ENCODE peak calls at places on chromosome 1, in nine cellular contexts. B, D, Y, U, G, I, X, Q and P are unnamed samples.

GRCh38 chr1:245026252-245026651 is 128.5 kb upstream of the KIF26B start:
- DNase-seq in B (no peak), D (no peak), Y (no peak), U (no peak), G (no peak), I (no peak), X (no peak), Q (no peak), P (no peak)

GRCh38 chr1:88973520-88974137 is 18.8 kb downstream of the KYAT3 start:
- DNase-seq in B (peak), D (peak), Y (no peak), U (no peak), G (peak), I (no peak), X (no peak), Q (no peak), P (no peak)

GRCh38 chr1:201732351-201732750 is 96.6 kb upstream of the IPO9 start:
- DNase-seq in B (peak), D (no peak), Y (no peak), U (no peak), G (no peak), I (no peak), X (no peak), Q (no peak), P (no peak)

GRCh38 chr1:211548321-211549091 is 30.5 kb downstream of the SLC30A1 start:
- DNase-seq in B (no peak), D (no peak), Y (no peak), U (no peak), G (no peak), I (no peak), X (no peak), Q (no peak), P (peak)

GRCh38 chr1:56411484-56412180 is 167.7 kb downstream of the PLPP3 start:
- DNase-seq in B (peak), D (no peak), Y (peak), U (no peak), G (no peak), I (no peak), X (no peak), Q (peak), P (peak)

GRCh38 chr1:228340686-228341449 is 65.8 kb downstream of the TRIM11 start:
- DNase-seq in B (no peak), D (no peak), Y (peak), U (no peak), G (no peak), I (no peak), X (no peak), Q (peak), P (no peak)

GRCh38 chr1:15246960-15247614 is at the start of gene FHAD1:
- DNase-seq in B (peak), D (peak), Y (peak), U (no peak), G (peak), I (peak), X (no peak), Q (peak), P (no peak)

GRCh38 chr1:190478193-190479007 is 736 bp upstream of the BRINP3 start:
- DNase-seq in B (peak), D (peak), Y (no peak), U (no peak), G (peak), I (no peak), X (no peak), Q (no peak), P (peak)

GRCh38 chr1:70509996-70510876 is 99.2 kb downstream of the CTH start:
- DNase-seq in B (peak), D (peak), Y (no peak), U (no peak), G (peak), I (no peak), X (peak), Q (peak), P (no peak)

GRCh38 chr1:229223498-229223897 is 47.4 kb upstream of the RAB4A start:
- DNase-seq in B (no peak), D (no peak), Y (peak), U (no peak), G (no peak), I (no peak), X (no peak), Q (no peak), P (no peak)

GRCh38 chr1:112674440-112674985 is at the start of gene MOV10:
- DNase-seq in B (peak), D (peak), Y (peak), U (peak), G (peak), I (peak), X (peak), Q (peak), P (peak)

GRCh38 chr1:201877877-201878339 is 10.8 kb upstream of the SHISA4 start:
- DNase-seq in B (peak), D (peak), Y (peak), U (no peak), G (peak), I (no peak), X (no peak), Q (no peak), P (peak)

GRCh38 chr1:40382110-40382464 is 8.6 kb downstream of the SMAP2 start:
- DNase-seq in B (peak), D (no peak), Y (no peak), U (no peak), G (no peak), I (no peak), X (peak), Q (no peak), P (no peak)

GRCh38 chr1:40384413-40384762 is 10.9 kb downstream of the SMAP2 start:
- DNase-seq in B (no peak), D (no peak), Y (peak), U (no peak), G (no peak), I (no peak), X (no peak), Q (no peak), P (no peak)

GRCh38 chr1:40382601-40383000 is 9.1 kb downstream of the SMAP2 start:
- DNase-seq in B (no peak), D (no peak), Y (peak), U (no peak), G (no peak), I (no peak), X (peak), Q (no peak), P (no peak)

GRCh38 chr1:40383488-40384412 is 10.2 kb downstream of the SMAP2 start:
- DNase-seq in B (peak), D (no peak), Y (peak), U (no peak), G (no peak), I (no peak), X (peak), Q (no peak), P (no peak)

DNA sequence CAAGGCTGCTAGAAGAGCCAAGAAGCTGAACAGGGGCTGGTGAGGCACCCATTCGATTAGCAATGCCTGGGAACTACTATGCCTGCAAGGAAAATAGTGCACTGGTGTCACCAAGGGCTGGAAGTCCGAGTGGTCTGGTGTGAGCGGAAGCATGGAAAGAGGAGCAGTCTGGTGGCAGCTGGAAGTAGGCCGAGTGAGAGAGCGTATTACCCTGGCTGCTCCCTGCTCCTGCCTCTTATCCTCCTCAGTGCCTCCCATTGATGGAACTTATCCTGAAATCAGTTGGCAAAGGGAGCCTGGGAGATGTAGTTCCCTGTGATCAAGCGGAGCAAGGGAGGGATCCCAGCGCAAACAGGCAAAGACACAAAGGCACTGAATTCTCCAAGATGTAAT is 9.6 kb downstream of the SMAP2 start:
- DNase-seq in B (no peak), D (no peak), Y (peak), U (no peak), G (no peak), I (no peak), X (no peak), Q (no peak), P (peak)
- H3K27ac ChIP-seq in B (no peak), D (no peak), Y (peak), U (peak), G (no peak), I (peak), X (peak), Q (no peak), P (peak)

GRCh38 chr1:93635614-93636543 is 45.8 kb downstream of the BCAR3 start:
- DNase-seq in B (no peak), D (no peak), Y (no peak), U (no peak), G (no peak), I (no peak), X (no peak), Q (no peak), P (no peak)
- H3K27ac ChIP-seq in B (no peak), D (no peak), Y (no peak), U (no peak), G (no peak), I (no peak), X (no peak), Q (no peak), P (peak)

GRCh38 chr1:147083919-147084272 is 88.4 kb downstream of the PRKAB2 start:
- DNase-seq in B (no peak), D (no peak), Y (no peak), U (no peak), G (no peak), I (no peak), X (no peak), Q (no peak), P (no peak)

GRCh38 chr1:147080671-147081394 is 91.4 kb downstream of the PRKAB2 start:
- DNase-seq in B (no peak), D (no peak), Y (no peak), U (no peak), G (no peak), I (no peak), X (no peak), Q (no peak), P (no peak)

GRCh38 chr1:147080013-147080661 is 92.1 kb downstream of the PRKAB2 start:
- DNase-seq in B (peak), D (no peak), Y (peak), U (no peak), G (no peak), I (no peak), X (no peak), Q (no peak), P (no peak)

GRCh38 chr1:147086129-147086528 is 86.1 kb downstream of the PRKAB2 start:
- DNase-seq in B (no peak), D (no peak), Y (no peak), U (no peak), G (no peak), I (no peak), X (no peak), Q (no peak), P (no peak)

DNA sequence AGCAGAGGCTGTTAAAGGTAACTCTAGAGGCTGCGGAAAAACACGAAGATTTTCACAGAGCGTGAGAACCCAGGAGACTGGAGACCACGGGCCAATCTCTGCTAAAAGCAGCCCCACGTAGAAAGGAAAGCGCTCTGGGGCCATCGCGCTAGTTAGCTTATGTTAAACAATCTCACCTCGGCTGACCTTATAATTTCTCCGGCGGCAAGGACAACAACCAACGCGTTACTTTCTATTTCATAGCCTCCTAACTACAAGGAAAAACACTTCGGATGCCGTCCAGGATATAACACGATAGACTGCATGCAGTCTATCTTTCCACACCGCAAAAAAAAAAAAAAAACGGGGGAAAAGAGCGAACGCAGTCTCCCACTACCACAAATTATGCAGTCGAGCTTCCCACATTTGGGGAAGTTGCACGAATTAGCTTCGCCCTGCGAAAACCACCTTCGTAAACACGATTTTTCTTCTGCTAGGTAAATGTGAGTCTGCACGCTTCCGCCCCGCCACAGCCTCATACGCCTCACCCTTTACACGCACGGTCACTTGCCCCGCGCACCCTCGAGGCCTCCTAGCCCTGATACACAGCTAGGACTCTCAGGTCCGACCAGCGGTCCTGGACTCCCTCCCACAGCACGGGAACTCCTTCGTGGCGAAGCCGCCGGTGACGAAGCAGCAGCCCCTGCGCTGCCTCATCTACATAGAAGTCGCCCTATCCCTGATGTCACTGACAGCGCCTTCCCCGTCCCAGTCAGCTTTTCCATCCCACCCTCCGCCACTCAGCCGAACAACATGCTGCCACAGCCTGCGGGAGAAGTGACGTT is 87.8 kb downstream of the PRKAB2 start:
- DNase-seq in B (peak), D (peak), Y (peak), U (peak), G (no peak), I (peak), X (peak), Q (peak), P (peak)
- H3K27ac ChIP-seq in B (peak), D (peak), Y (peak), U (peak), G (no peak), I (no peak), X (peak), Q (no peak), P (no peak)

GRCh38 chr1:180630408-180631196 is 1.2 kb upstream of the XPR1 start:
- DNase-seq in B (no peak), D (no peak), Y (no peak), U (no peak), G (no peak), I (no peak), X (no peak), Q (no peak), P (no peak)

GRCh38 chr1:180631766-180632325 is at the start of gene XPR1:
- DNase-seq in B (peak), D (peak), Y (peak), U (peak), G (peak), I (peak), X (peak), Q (peak), P (peak)

GRCh38 chr1:180632326-180633088 is 685 bp downstream of the XPR1 start:
- DNase-seq in B (peak), D (peak), Y (no peak), U (peak), G (no peak), I (no peak), X (no peak), Q (no peak), P (peak)

GRCh38 chr1:180633092-180634045 is 1.5 kb downstream of the XPR1 start:
- DNase-seq in B (peak), D (no peak), Y (no peak), U (no peak), G (no peak), I (no peak), X (no peak), Q (no peak), P (no peak)

DNA sequence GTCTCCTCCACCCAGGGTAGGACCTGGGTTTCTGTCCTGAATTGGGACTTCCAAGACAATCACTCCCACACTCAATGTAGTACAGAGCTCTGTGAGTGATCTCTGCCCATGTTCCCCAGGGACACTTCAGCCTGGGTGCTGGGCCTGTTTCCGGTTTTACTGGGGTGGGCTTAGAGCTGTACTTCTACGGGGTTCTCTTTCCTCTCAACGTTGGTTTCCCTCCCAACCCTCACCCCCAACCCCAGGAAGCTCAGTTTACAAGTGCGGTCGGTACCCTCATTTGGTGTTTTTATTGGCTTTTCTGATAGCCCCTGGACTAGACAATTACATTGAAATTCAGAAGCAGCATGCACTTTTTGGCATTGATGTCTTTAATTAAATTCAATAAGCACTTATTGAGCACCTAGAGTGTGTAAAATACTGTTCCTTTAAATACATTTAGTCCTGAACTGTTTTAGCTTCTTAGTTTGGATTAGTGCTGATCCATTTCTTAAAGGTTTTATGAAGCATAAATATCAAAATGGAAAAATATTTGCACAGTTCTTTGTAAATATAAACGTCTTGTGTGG is 541 bp upstream of the XPR1 start:
- DNase-seq in B (no peak), D (no peak), Y (no peak), U (no peak), G (no peak), I (no peak), X (no peak), Q (no peak), P (no peak)
- H3K27ac ChIP-seq in B (peak), D (peak), Y (peak), U (no peak), G (no peak), I (peak), X (peak), Q (peak), P (no peak)

GRCh38 chr1:66598670-66599069 is 64.7 kb downstream of the SGIP1 start:
- DNase-seq in B (peak), D (no peak), Y (no peak), U (no peak), G (no peak), I (no peak), X (no peak), Q (no peak), P (no peak)

GRCh38 chr1:66597500-66597899 is 63.5 kb downstream of the SGIP1 start:
- DNase-seq in B (no peak), D (no peak), Y (no peak), U (no peak), G (no peak), I (no peak), X (no peak), Q (no peak), P (no peak)

GRCh38 chr1:66596191-66596590 is 62.2 kb downstream of the SGIP1 start:
- DNase-seq in B (no peak), D (no peak), Y (no peak), U (no peak), G (no peak), I (no peak), X (no peak), Q (no peak), P (no peak)

GRCh38 chr1:66599899-66600737 is 66.2 kb downstream of the SGIP1 start:
- DNase-seq in B (no peak), D (no peak), Y (no peak), U (no peak), G (no peak), I (no peak), X (no peak), Q (no peak), P (no peak)

GRCh38 chr1:66599346-66599745 is 65.4 kb downstream of the SGIP1 start:
- DNase-seq in B (peak), D (no peak), Y (no peak), U (no peak), G (no peak), I (no peak), X (no peak), Q (no peak), P (no peak)
- H3K27ac ChIP-seq in B (peak), D (no peak), Y (no peak), U (no peak), G (no peak), I (no peak), X (no peak), Q (no peak), P (peak)

DNA sequence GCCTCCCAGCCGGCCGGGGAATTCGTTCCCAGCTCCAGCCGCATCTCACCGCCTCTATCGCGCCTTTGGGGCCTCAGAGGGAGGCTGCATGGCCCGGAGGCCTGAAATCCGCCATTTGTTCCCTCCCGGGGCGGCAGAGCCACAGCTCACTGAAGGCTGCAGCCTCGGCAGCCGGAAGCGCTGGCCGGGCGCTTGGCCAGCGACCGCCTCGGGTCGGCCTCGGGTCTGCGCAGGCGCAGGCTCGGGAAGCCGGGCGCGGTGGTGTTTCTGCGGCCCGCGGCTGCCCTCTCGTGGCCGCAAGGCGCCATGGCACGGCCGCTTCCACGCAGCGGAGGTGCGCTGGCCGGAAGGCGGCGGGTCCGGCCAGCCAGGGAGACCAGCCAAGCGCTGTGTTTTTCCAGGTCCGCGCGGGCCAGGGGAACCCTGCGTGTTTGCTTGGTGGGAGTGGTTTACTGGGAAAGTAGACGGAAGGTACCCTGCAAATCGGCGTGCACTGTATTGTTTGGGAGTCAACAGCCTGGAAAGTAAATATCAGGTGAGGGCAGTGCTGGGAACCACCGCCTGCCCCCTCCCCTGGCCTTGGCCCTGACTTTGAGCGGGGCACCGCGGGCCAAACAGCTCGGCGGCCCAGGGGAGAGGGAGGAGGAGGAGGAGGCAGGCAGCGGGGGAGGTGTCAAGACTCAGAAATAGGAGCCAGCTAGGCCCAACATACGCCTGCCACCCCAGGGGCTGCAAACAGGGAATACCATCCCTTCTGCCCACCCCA is 52.7 kb upstream of the CD34 start:
- DNase-seq in B (peak), D (peak), Y (peak), U (peak), G (peak), I (peak), X (peak), Q (peak), P (peak)
- H3K27ac ChIP-seq in B (peak), D (peak), Y (peak), U (no peak), G (peak), I (no peak), X (peak), Q (peak), P (peak)

GRCh38 chr1:71526824-71527223 is 446.0 kb upstream of the ZRANB2 start:
- DNase-seq in B (no peak), D (no peak), Y (no peak), U (no peak), G (no peak), I (no peak), X (no peak), Q (no peak), P (no peak)
- H3K27ac ChIP-seq in B (no peak), D (no peak), Y (no peak), U (no peak), G (no peak), I (no peak), X (no peak), Q (no peak), P (no peak)